ENCODE peak calls at places on chromosome X, in four cellular contexts. A, H, F and I are unnamed samples. For H3K4me1, the result is how much of the 10 kb centered on the place peaks cover.

GRCh38 chrX:46757593-46757992 is 1.3 kb downstream of the SLC9A7 start:
- DNase-seq in F (no peak), A (no peak), H (no peak), I (no peak)

GRCh38 chrX:27575565-27575964 is 14.6 kb upstream of the DCAF8L2 start:
- DNase-seq in H (no peak), F (no peak), A (no peak), I (no peak)

GRCh38 chrX:41164469-41164868 is 79.2 kb downstream of the USP9X start:
- DNase-seq in F (no peak), A (no peak), H (no peak), I (no peak)

GRCh38 chrX:1582686-1583437 is 8.5 kb upstream of the AKAP17A start:
- DNase-seq in F (no peak), A (no peak), H (no peak), I (no peak)

GRCh38 chrX:10631416-10632145 is 11.2 kb upstream of the MID1 start:
- DNase-seq in F (no peak), A (no peak), H (no peak), I (no peak)

GRCh38 chrX:11724122-11725017 is 33.7 kb upstream of the MSL3 start:
- DNase-seq in H (no peak), F (no peak), A (no peak), I (no peak)

GRCh38 chrX:136880003-136880451 is 498 bp downstream of the RBMX start:
- DNase-seq in A (peak), F (no peak), H (peak), I (no peak)

GRCh38 chrX:7941390-7942042 is 14.3 kb upstream of the PNPLA4 start:
- DNase-seq in F (no peak), H (no peak), A (no peak), I (no peak)

GRCh38 chrX:100319716-100320115 is 90.4 kb downstream of the PCDH19 start:
- DNase-seq in H (no peak), F (no peak), A (no peak), I (no peak)

GRCh38 chrX:84322083-84322827 is 134.3 kb upstream of the RPS6KA6 start:
- DNase-seq in F (no peak), A (no peak), H (no peak), I (no peak)

GRCh38 chrX:31870267-31870666 is 798.4 kb upstream of the FTHL17 start:
- DNase-seq in A (no peak), F (no peak), H (no peak), I (no peak)

GRCh38 chrX:12007881-12008280 is 130.4 kb upstream of the FRMPD4 start:
- DNase-seq in A (no peak), F (no peak), H (no peak), I (no peak)

GRCh38 chrX:1587161-1587560 is 4.2 kb upstream of the AKAP17A start:
- DNase-seq in H (no peak), A (no peak), F (no peak), I (no peak)

GRCh38 chrX:47723083-47723482 is 64.1 kb upstream of the UXT start:
- DNase-seq in A (no peak), F (no peak), H (no peak), I (no peak)

GRCh38 chrX:110407910-110408545 is 49.4 kb downstream of the RTL9 start:
- DNase-seq in H (no peak), F (no peak), A (no peak), I (no peak)

GRCh38 chrX:107715331-107716044 is 60.1 kb downstream of the TSC22D3 start:
- DNase-seq in F (no peak), A (no peak), H (peak), I (no peak)

GRCh38 chrX:74160816-74161215 is 143.2 kb upstream of the ZCCHC13 start:
- DNase-seq in F (no peak), A (no peak), H (no peak), I (no peak)

GRCh38 chrX:114611018-114611619 is 27.2 kb downstream of the HTR2C start:
- DNase-seq in F (no peak), A (no peak), H (no peak), I (peak)

GRCh38 chrX:24207826-24208225 is 58.3 kb downstream of the ZFX start:
- DNase-seq in H (no peak), A (no peak), F (no peak), I (no peak)

DNA sequence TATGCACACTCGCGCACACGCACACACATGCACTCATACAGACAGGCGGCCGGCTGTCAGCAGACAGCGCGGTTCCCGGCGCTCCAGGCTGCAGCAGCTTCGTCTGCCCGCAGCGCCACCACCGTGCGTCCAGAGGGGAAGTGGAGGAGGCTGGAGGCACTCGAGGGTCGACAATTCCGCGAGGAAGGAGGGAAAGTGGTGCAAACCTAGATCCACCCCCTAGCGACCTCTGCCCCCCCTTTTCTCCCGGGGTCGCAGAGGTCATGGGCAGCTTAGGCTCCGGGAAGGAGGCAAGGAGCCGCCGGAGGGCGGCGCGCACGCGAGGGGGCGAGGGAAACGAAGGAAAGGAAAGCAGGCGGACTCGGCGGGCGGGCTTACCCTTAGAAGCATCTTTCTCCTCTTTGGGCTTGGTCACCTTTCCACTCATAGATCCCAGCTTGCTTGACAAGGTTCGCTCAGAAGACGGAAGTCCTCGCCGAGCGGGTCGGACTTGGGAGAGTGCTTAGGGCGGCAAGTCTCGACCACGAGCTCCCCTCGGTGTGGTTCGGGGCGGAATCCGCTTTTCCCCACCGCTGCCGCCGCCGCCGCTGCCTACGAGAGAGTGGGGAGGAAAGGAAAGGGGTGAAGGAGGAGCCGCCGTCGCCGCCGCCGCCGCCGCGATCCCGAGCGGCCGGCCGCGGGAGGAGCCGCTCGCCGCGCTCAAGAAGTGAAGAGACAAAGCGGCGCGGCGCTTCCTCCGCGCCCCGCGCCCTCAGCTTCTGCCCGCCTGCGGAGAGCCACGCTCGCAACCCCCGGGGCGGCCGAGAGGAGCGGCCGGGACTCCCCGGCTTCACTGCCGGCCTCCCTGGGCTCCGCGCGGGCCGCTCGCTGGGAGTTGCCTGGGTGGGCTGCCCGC is 326.6 kb upstream of the F9 start:
- DNase-seq in F (no peak), H (no peak), A (no peak), I (no peak)
- H3K27ac ChIP-seq in F (no peak), H (peak), A (no peak), I (peak)

DNA sequence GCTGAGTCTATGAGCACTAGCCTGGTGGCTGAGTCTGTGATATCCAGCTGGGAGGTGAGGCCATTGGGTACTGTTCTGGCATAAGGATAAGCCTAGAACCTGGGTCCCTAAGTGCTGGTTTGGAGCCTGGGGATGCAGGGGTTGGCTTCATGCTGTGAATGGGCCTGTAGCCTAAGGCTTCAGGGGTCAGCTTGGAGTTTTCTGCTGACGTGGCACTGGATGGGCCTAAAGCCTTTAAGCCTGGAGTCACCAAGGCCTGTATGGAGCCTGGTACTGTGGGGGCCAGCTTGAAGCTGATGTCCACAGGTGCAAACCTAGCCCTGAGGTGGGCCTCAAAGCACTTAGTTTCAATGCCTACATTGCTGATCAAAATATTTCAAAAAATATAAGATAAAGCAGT is 979.6 kb upstream of the POU3F4 start:
- DNase-seq in A (no peak), F (no peak), H (no peak), I (no peak)
- TF ChIP-seq POLR2A in A (no peak), F (no peak), H (no peak), I (no peak)

GRCh38 chrX:154730271-154730883 is 20.5 kb downstream of the GAB3 start:
- DNase-seq in H (peak), A (peak), F (no peak), I (no peak)

GRCh38 chrX:154731203-154731602 is 19.7 kb downstream of the GAB3 start:
- DNase-seq in A (no peak), H (no peak), F (no peak), I (no peak)

GRCh38 chrX:154727418-154728323 is 23.2 kb downstream of the GAB3 start:
- DNase-seq in H (peak), F (no peak), A (peak), I (peak)

GRCh38 chrX:154728791-154729190 is 22.1 kb downstream of the GAB3 start:
- DNase-seq in A (no peak), H (no peak), F (no peak), I (no peak)

DNA sequence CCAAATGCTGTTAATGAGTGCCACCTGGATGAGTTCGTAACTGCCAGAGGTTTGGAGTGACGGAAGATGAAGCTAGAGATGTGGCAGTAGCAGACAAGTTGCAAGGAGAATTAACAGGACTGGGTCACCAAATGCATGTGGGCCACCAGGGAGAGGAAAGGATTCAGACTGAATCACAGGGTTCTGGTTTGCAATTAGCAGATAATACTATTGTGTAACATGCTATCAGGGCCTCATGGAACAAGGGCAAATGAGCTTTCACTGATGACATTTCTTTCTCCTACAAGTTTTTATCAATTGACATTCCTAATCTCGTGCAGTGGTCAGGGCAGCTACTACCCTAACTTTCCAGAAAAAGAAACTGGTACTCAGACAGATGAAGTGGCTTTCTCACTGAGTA is 21.4 kb downstream of the GAB3 start:
- DNase-seq in H (no peak), F (no peak), A (no peak), I (no peak)
- H3K4me1 ChIP-seq in H (under half), F (under half), A (under half), I (under half)

DNA sequence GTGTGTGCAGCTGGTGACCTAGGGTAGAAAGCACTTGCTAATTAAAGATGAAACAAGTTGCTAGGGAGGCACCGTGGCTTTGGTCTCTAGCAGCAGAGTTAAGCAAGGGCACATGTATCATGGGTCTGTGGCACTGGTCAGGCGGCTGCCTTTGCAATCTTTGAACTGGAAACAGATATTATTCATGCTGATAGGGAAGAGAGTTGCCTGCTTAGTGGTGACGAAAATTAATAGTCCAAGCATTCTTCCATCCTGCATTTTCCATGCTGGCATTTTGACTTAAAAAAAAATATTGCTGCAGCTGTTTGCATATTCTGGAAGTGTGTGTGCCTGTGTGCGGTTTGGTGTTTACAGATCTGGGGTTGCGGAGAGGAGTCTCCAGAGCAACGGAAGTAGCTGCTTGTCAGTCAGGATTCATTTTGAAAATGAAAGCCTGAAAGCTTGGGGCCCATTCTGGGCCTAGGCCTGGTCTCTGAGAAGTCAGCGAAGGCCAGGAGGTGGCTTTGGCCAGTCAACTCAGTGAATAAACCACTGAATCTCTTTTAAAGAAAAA is 2.3 kb upstream of the SOWAHD start:
- DNase-seq in A (no peak), F (no peak), H (no peak), I (no peak)
- H3K27ac ChIP-seq in A (no peak), F (no peak), H (no peak), I (peak)